ENCODE peak calls at places on chromosomes 4 and X, in ten cellular contexts. X is esophagus squamous epithelium, U is upper lobe of left lung, R is body of pancreas, D is stomach, O is tibial nerve, V is A549, C is heart left ventricle, I is esophagus muscularis mucosa, Z is Peyer's patch. Y is an unnamed sample.

GRCh38 chr4:74624351-74625151 is 169.8 kb downstream of the BTC start:
- DNase-seq in V (peak; percentile 84), U (no peak), R (no peak), O (no peak), I (no peak), C (no peak), X (no peak), D (no peak), Z (no peak), Y (no peak)

GRCh38 chr4:153919667-153920066 is 130.8 kb upstream of the SFRP2 start:
- DNase-seq in I (no peak), X (no peak), R (no peak), C (no peak), Z (no peak), U (no peak), D (no peak), V (no peak), O (no peak), Y (no peak)

GRCh38 chrX:82127228-82128123 is 925.6 kb downstream of the SH3BGRL start:
- DNase-seq in C (no peak), U (no peak), V (no peak), Z (no peak), D (no peak), R (no peak), X (no peak), O (no peak), I (no peak), Y (no peak)

GRCh38 chrX:11261260-11261659 is 32.0 kb upstream of the AMELX start:
- DNase-seq in X (no peak), Z (no peak), C (no peak), O (no peak), V (no peak), I (no peak), R (no peak), D (no peak), U (no peak), Y (no peak)

GRCh38 chr4:145618210-145618911 is 824 bp upstream of the MMAA start:
- DNase-seq in I (no peak), V (peak; percentile 9), U (no peak), R (no peak), D (no peak), C (peak; percentile 63), X (no peak), Z (no peak), O (peak; percentile 9), Y (peak; percentile 20)

GRCh38 chr4:7581477-7581876 is 146.7 kb upstream of the PSAPL1 start:
- DNase-seq in I (no peak), R (no peak), C (no peak), O (no peak), Z (no peak), D (no peak), X (no peak), U (no peak), V (peak; percentile 4), Y (no peak)

GRCh38 chrX:68186552-68187262 is 246.6 kb downstream of the OPHN1 start:
- DNase-seq in I (no peak), R (no peak), X (no peak), D (no peak), U (no peak), Z (no peak), V (peak; percentile 72), O (no peak), C (no peak), Y (no peak)

GRCh38 chrX:31333181-31333831 is 261.5 kb upstream of the FTHL17 start:
- DNase-seq in O (no peak), R (no peak), D (no peak), Z (no peak), V (no peak), U (no peak), X (no peak), C (no peak), I (no peak), Y (no peak)

GRCh38 chr4:174334628-174335027 is 50.9 kb downstream of the CEP44 start:
- DNase-seq in X (no peak), U (no peak), C (no peak), O (no peak), V (no peak), Z (no peak), I (no peak), D (no peak), R (no peak), Y (no peak)

GRCh38 chr4:88933414-88933813 is 123.6 kb downstream of the FAM13A start:
- DNase-seq in Z (no peak), O (no peak), C (no peak), X (no peak), R (no peak), I (no peak), V (no peak), D (no peak), U (no peak), Y (no peak)

GRCh38 chr4:46844325-46844917 is 64.6 kb downstream of the COX7B2 start:
- DNase-seq in I (no peak), X (no peak), U (peak; percentile 22), C (no peak), D (peak; percentile 33), O (peak; percentile 82), V (peak; percentile 46), Z (peak; percentile 68), R (peak; percentile 64), Y (peak; percentile 16)

GRCh38 chr4:38130884-38131283 is 170.7 kb downstream of the PTTG2 start:
- DNase-seq in D (no peak), O (no peak), U (no peak), C (no peak), Z (no peak), V (no peak), R (no peak), X (no peak), I (no peak), Y (no peak)

GRCh38 chr4:38131371-38132139 is 171.4 kb downstream of the PTTG2 start:
- DNase-seq in X (no peak), V (no peak), O (peak; percentile 29), U (no peak), C (no peak), I (no peak), D (no peak), R (peak; percentile 40), Z (peak; percentile 56), Y (peak; percentile 68)

GRCh38 chr4:38125816-38126215 is 165.6 kb downstream of the PTTG2 start:
- DNase-seq in X (no peak), U (peak; percentile 37), O (no peak), Z (no peak), I (no peak), C (no peak), V (no peak), D (no peak), R (no peak), Y (no peak)

GRCh38 chr4:38129452-38129830 is 169.2 kb downstream of the PTTG2 start:
- DNase-seq in X (no peak), D (no peak), U (no peak), Z (no peak), I (no peak), V (no peak), C (no peak), O (no peak), R (no peak), Y (no peak)

GRCh38 chr4:38128478-38129451 is 168.6 kb downstream of the PTTG2 start:
- DNase-seq in V (peak; percentile 20), X (no peak), Z (peak; percentile 72), I (no peak), D (no peak), U (no peak), C (no peak), R (peak; percentile 38), O (no peak), Y (no peak)
- TF ChIP-seq POLR2A in V (no peak), X (no peak), Z (no peak), I (no peak), D (no peak), U (no peak), C (no peak), R (no peak), O (no peak), Y (no peak)

DNA sequence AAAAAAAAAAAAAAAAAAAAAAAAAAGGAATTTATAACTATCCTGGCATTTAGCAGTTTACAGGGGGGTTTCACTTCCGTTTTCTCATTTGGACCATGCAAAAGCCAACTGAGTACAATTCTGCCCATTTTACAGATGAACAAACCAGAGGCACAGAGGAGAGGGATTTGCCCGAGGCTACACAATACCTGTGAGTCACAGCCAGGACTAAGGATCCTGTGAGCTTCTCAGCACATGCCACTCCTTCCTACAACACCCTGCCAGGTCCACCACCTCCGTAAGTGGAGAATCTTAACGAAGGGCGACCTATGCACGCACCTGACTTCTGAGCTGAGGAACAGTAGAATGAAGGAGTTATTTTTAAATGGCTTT is 75.4 kb upstream of the USP9X start:
- DNase-seq in U (no peak), I (no peak), X (no peak), C (no peak), V (no peak), R (no peak), Z (no peak), O (no peak), D (no peak), Y (no peak)
- H3K4me3 ChIP-seq in U (no peak overlapping the region), I (peak overlapping the region; percentile 51), X (peak overlapping the region; percentile 36), C (peak overlapping the region; percentile 49), V (peak overlapping the region; percentile 24), R (no peak overlapping the region), Z (peak overlapping the region; percentile 18), O (no peak overlapping the region), D (peak overlapping the region; percentile 20), Y (no peak overlapping the region)

GRCh38 chr4:37934096-37934495 is 26.1 kb upstream of the PTTG2 start:
- DNase-seq in I (no peak), V (no peak), C (no peak), Z (no peak), U (no peak), X (no peak), D (no peak), R (no peak), O (no peak), Y (no peak)

GRCh38 chr4:37934609-37935008 is 25.6 kb upstream of the PTTG2 start:
- DNase-seq in U (no peak), R (no peak), Z (no peak), C (no peak), V (no peak), D (no peak), O (no peak), X (no peak), I (no peak), Y (no peak)

GRCh38 chr4:37938208-37938607 is 22.0 kb upstream of the PTTG2 start:
- DNase-seq in V (no peak), Z (no peak), O (no peak), R (no peak), D (no peak), U (no peak), C (no peak), I (no peak), X (no peak), Y (no peak)

GRCh38 chr4:37935026-37935425 is 25.2 kb upstream of the PTTG2 start:
- DNase-seq in R (no peak), U (no peak), D (no peak), X (no peak), O (no peak), V (no peak), I (no peak), Z (no peak), C (no peak), Y (no peak)

GRCh38 chr4:37936889-37937498 is 23.2 kb upstream of the PTTG2 start:
- DNase-seq in C (no peak), I (no peak), R (no peak), D (no peak), U (no peak), X (no peak), O (no peak), Z (no peak), V (no peak), Y (peak; percentile 73)
- TF ChIP-seq POLR2A in C (no peak), I (no peak), R (no peak), D (no peak), U (no peak), X (no peak), O (no peak), Z (no peak), V (no peak), Y (no peak)

GRCh38 chr4:110621328-110621812 is 1.5 kb downstream of the PITX2 start:
- DNase-seq in C (no peak), X (no peak), U (no peak), Z (peak; percentile 70), I (no peak), V (no peak), O (no peak), D (no peak), R (no peak), Y (no peak)
- H3K4me3 ChIP-seq in C (peak overlapping the region; percentile 7), X (peak overlapping the region; percentile 54), U (no peak overlapping the region), Z (no peak overlapping the region), I (peak overlapping the region; percentile 88), V (no peak overlapping the region), O (peak overlapping the region; percentile 3), D (peak overlapping the region; percentile 48), R (no peak overlapping the region), Y (no peak overlapping the region)

Y was measured in adrenal gland.